ENCODE peak calls at places on chromosome 9, in six cellular contexts. D is activated CD4-positive, alpha-beta T cell treated with anti-CD3 and anti-CD28 coated beads, Interleukin-2, amount 50 U/mL, for 4 hours; Y is aorta; Q is brain microvascular endothelial cell; C is T1000; L is breast epithelium. K is an unnamed sample.

GRCh38 chr9:129026442-129027223 is 1.5 kb downstream of the SH3GLB2 start:
- DNase-seq in D (no peak), Y (no peak), Q (no peak), C (peak), L (peak), K (peak)

GRCh38 chr9:134088064-134088725 is 20.4 kb upstream of the BRD3 start:
- DNase-seq in D (no peak), Y (no peak), Q (no peak), C (no peak), L (no peak), K (no peak)

GRCh38 chr9:137184881-137185660 is 3.3 kb downstream of the ANAPC2 start:
- DNase-seq in D (no peak), Y (no peak), Q (no peak), C (no peak), L (no peak), K (no peak)

GRCh38 chr9:120395374-120395773 is 184.6 kb downstream of the CDK5RAP2 start:
- DNase-seq in D (no peak), Y (no peak), Q (no peak), C (no peak), L (no peak), K (no peak)

GRCh38 chr9:34491596-34491995 is 31.2 kb downstream of the ENHO start:
- DNase-seq in D (no peak), Y (no peak), Q (no peak), C (no peak), L (no peak), K (no peak)

GRCh38 chr9:116286287-116286686 is 132.7 kb downstream of the PAPPA start:
- DNase-seq in D (no peak), Y (no peak), Q (no peak), C (no peak), L (no peak), K (peak)

GRCh38 chr9:112503170-112503569 is 16.5 kb downstream of the KIAA1958 start:
- DNase-seq in D (no peak), Y (no peak), Q (no peak), C (no peak), L (no peak), K (no peak)

GRCh38 chr9:96073531-96074284 is 198.2 kb downstream of the ERCC6L2 start:
- DNase-seq in D (no peak), Y (no peak), Q (no peak), C (no peak), L (no peak), K (no peak)

GRCh38 chr9:98791147-98792095 is 4.9 kb downstream of the ANKS6 start:
- DNase-seq in D (peak), Y (peak), Q (peak), C (peak), L (peak), K (peak)

GRCh38 chr9:100346836-100347235 is 5.9 kb downstream of the TEX10 start:
- DNase-seq in D (no peak), Y (no peak), Q (no peak), C (no peak), L (no peak), K (no peak)

GRCh38 chr9:112110094-112110772 is 64.9 kb downstream of the SUSD1 start:
- DNase-seq in D (no peak), Y (no peak), Q (no peak), C (no peak), L (no peak), K (no peak)

GRCh38 chr9:111720170-111720569 is 58.8 kb downstream of the GNG10 start:
- DNase-seq in D (no peak), Y (no peak), Q (no peak), C (no peak), L (no peak), K (no peak)

GRCh38 chr9:105242557-105242956 is 1.9 kb upstream of the SLC44A1 start:
- DNase-seq in D (no peak), Y (no peak), Q (no peak), C (no peak), L (no peak), K (no peak)

GRCh38 chr9:69130456-69131441 is 43.3 kb upstream of the TJP2 start:
- DNase-seq in D (no peak), Y (no peak), Q (peak), C (peak), L (no peak), K (peak)

GRCh38 chr9:120708526-120709224 is 5.6 kb downstream of the MEGF9 start:
- DNase-seq in D (no peak), Y (no peak), Q (no peak), C (no peak), L (no peak), K (peak)

GRCh38 chr9:22483528-22484060 is 37.0 kb downstream of the DMRTA1 start:
- DNase-seq in D (no peak), Y (no peak), Q (no peak), C (no peak), L (no peak), K (no peak)

GRCh38 chr9:91034976-91035824 is 233.6 kb downstream of the SYK start:
- DNase-seq in D (no peak), Y (no peak), Q (no peak), C (no peak), L (no peak), K (no peak)

GRCh38 chr9:86639899-86640379 is 285.7 kb upstream of the TUT7 start:
- DNase-seq in D (no peak), Y (no peak), Q (no peak), C (no peak), L (no peak), K (no peak)

GRCh38 chr9:137233143-137233980 is 2.7 kb downstream of the SLC34A3 start:
- DNase-seq in D (no peak), Y (no peak), Q (no peak), C (no peak), L (no peak), K (no peak)

GRCh38 chr9:129143031-129143441 is 31.8 kb downstream of the PTPA start:
- DNase-seq in D (peak), Y (peak), Q (peak), C (peak), L (peak), K (peak)

GRCh38 chr9:112550531-112550930 is 63.9 kb downstream of the KIAA1958 start:
- DNase-seq in D (no peak), Y (no peak), Q (no peak), C (no peak), L (no peak), K (no peak)

GRCh38 chr9:130240410-130241197 is 25.0 kb upstream of the HMCN2 start:
- DNase-seq in D (peak), Y (peak), Q (peak), C (no peak), L (no peak), K (peak)

GRCh38 chr9:136693490-136694162 is 6.4 kb upstream of the AGPAT2 start:
- DNase-seq in D (no peak), Y (no peak), Q (no peak), C (no peak), L (peak), K (peak)

GRCh38 chr9:22053178-22053577 is 44.1 kb upstream of the CDKN2B start:
- DNase-seq in D (no peak), Y (no peak), Q (peak), C (no peak), L (no peak), K (no peak)

GRCh38 chr9:115396071-115396529 is 278.1 kb upstream of the TNC start:
- DNase-seq in D (no peak), Y (no peak), Q (peak), C (no peak), L (no peak), K (peak)

GRCh38 chr9:129380961-129381401 is 202.9 kb upstream of the IER5L start:
- DNase-seq in D (no peak), Y (peak), Q (no peak), C (no peak), L (no peak), K (no peak)

GRCh38 chr9:133246507-133247390 is 28.3 kb downstream of the ABO start:
- DNase-seq in D (no peak), Y (no peak), Q (no peak), C (no peak), L (peak), K (no peak)

GRCh38 chr9:86708918-86709835 is 238.1 kb downstream of the GAS1 start:
- DNase-seq in D (no peak), Y (no peak), Q (no peak), C (no peak), L (no peak), K (no peak)

GRCh38 chr9:123359546-123359945 is 3.5 kb downstream of the CRB2 start:
- DNase-seq in D (no peak), Y (no peak), Q (no peak), C (no peak), L (no peak), K (no peak)

GRCh38 chr9:93531374-93531773 is 45.0 kb upstream of the PHF2 start:
- DNase-seq in D (no peak), Y (no peak), Q (no peak), C (no peak), L (no peak), K (no peak)

K was measured in astrocyte of the spinal cord.